ENCODE peak calls at places on chromosomes 3 and 15, in five cellular contexts. One of them, this sample, is unnamed.

GRCh38 chr3:16290007-16290826 is 25.2 kb downstream of the OXNAD1 start:
- DNase-seq in CD8-positive, alpha-beta T cell: peak; percentile 62
- DNase-seq in amniotic stem cell: peak; percentile 23
- DNase-seq in CD4-positive, alpha-beta memory T cell: peak; percentile 64
- DNase-seq in CD8-positive, alpha-beta memory T cell: peak; percentile 66
- DNase-seq in this sample: no peak

GRCh38 chr3:13479332-13479581 is 849 bp upstream of the HDAC11 start:
- DNase-seq in amniotic stem cell: no peak
- DNase-seq in CD8-positive, alpha-beta memory T cell: no peak
- DNase-seq in CD8-positive, alpha-beta T cell: peak; percentile 43
- DNase-seq in CD4-positive, alpha-beta memory T cell: no peak
- DNase-seq in this sample: no peak

GRCh38 chr3:50672656-50673055 is 2.1 kb upstream of the DOCK3 start:
- DNase-seq in CD4-positive, alpha-beta memory T cell: no peak
- DNase-seq in amniotic stem cell: no peak
- DNase-seq in CD8-positive, alpha-beta T cell: no peak
- DNase-seq in CD8-positive, alpha-beta memory T cell: no peak
- DNase-seq in this sample: no peak

GRCh38 chr3:165206454-165207266 is 10.5 kb upstream of the SLITRK3 start:
- DNase-seq in CD8-positive, alpha-beta memory T cell: no peak
- DNase-seq in CD4-positive, alpha-beta memory T cell: peak; percentile 7
- DNase-seq in CD8-positive, alpha-beta T cell: no peak
- DNase-seq in amniotic stem cell: peak; percentile 30
- DNase-seq in this sample: no peak

GRCh38 chr3:159926573-159926972 is 62.1 kb upstream of the IL12A start:
- DNase-seq in CD4-positive, alpha-beta memory T cell: no peak
- DNase-seq in CD8-positive, alpha-beta memory T cell: no peak
- DNase-seq in amniotic stem cell: no peak
- DNase-seq in CD8-positive, alpha-beta T cell: no peak
- DNase-seq in this sample: no peak

GRCh38 chr3:42488687-42489086 is 13.8 kb upstream of the VIPR1 start:
- DNase-seq in CD8-positive, alpha-beta memory T cell: no peak
- DNase-seq in amniotic stem cell: no peak
- DNase-seq in CD4-positive, alpha-beta memory T cell: no peak
- DNase-seq in CD8-positive, alpha-beta T cell: no peak
- DNase-seq in this sample: no peak

GRCh38 chr15:24823473-24823872 is 131.3 kb upstream of the SNRPN start:
- DNase-seq in amniotic stem cell: no peak
- DNase-seq in CD8-positive, alpha-beta T cell: no peak
- DNase-seq in CD8-positive, alpha-beta memory T cell: no peak
- DNase-seq in CD4-positive, alpha-beta memory T cell: no peak
- DNase-seq in this sample: no peak

GRCh38 chr3:83460051-83460450 is 1498.7 kb upstream of the CADM2 start:
- DNase-seq in CD4-positive, alpha-beta memory T cell: no peak
- DNase-seq in amniotic stem cell: no peak
- DNase-seq in CD8-positive, alpha-beta memory T cell: no peak
- DNase-seq in CD8-positive, alpha-beta T cell: no peak
- DNase-seq in this sample: no peak

GRCh38 chr15:33031324-33031736 is 163.2 kb downstream of the FMN1 start:
- DNase-seq in CD8-positive, alpha-beta T cell: no peak
- DNase-seq in CD8-positive, alpha-beta memory T cell: no peak
- DNase-seq in amniotic stem cell: no peak
- DNase-seq in CD4-positive, alpha-beta memory T cell: no peak
- DNase-seq in this sample: peak; percentile 44

GRCh38 chr3:70620956-70621355 is 308.5 kb upstream of the MDFIC2 start:
- DNase-seq in amniotic stem cell: no peak
- DNase-seq in CD8-positive, alpha-beta T cell: no peak
- DNase-seq in CD4-positive, alpha-beta memory T cell: no peak
- DNase-seq in CD8-positive, alpha-beta memory T cell: no peak
- DNase-seq in this sample: no peak

GRCh38 chr3:11476814-11477213 is 166.9 kb downstream of the VGLL4 start:
- DNase-seq in CD8-positive, alpha-beta memory T cell: no peak
- DNase-seq in amniotic stem cell: no peak
- DNase-seq in CD8-positive, alpha-beta T cell: no peak
- DNase-seq in CD4-positive, alpha-beta memory T cell: no peak
- DNase-seq in this sample: no peak

GRCh38 chr3:16606398-16606797 is 1.2 kb upstream of the DAZL start:
- DNase-seq in CD8-positive, alpha-beta memory T cell: no peak
- DNase-seq in amniotic stem cell: no peak
- DNase-seq in CD4-positive, alpha-beta memory T cell: no peak
- DNase-seq in CD8-positive, alpha-beta T cell: no peak
- DNase-seq in this sample: no peak

GRCh38 chr3:22012471-22012870 is 261.5 kb upstream of the ZNF385D start:
- DNase-seq in CD8-positive, alpha-beta memory T cell: no peak
- DNase-seq in amniotic stem cell: no peak
- DNase-seq in CD8-positive, alpha-beta T cell: no peak
- DNase-seq in CD4-positive, alpha-beta memory T cell: no peak
- DNase-seq in this sample: no peak

GRCh38 chr15:84023636-84024035 is 211.9 kb upstream of the GOLGA6L4 start:
- DNase-seq in amniotic stem cell: no peak
- DNase-seq in CD8-positive, alpha-beta T cell: no peak
- DNase-seq in CD4-positive, alpha-beta memory T cell: no peak
- DNase-seq in CD8-positive, alpha-beta memory T cell: no peak
- DNase-seq in this sample: peak; percentile 7

GRCh38 chr3:112979244-112979832 is 4.4 kb upstream of the CD200R1 start:
- DNase-seq in CD4-positive, alpha-beta memory T cell: peak; percentile 63
- DNase-seq in CD8-positive, alpha-beta T cell: no peak
- DNase-seq in CD8-positive, alpha-beta memory T cell: no peak
- DNase-seq in amniotic stem cell: no peak
- DNase-seq in this sample: no peak

GRCh38 chr3:149101154-149101553 is 14.8 kb upstream of the HLTF start:
- DNase-seq in CD8-positive, alpha-beta memory T cell: no peak
- DNase-seq in CD8-positive, alpha-beta T cell: no peak
- DNase-seq in CD4-positive, alpha-beta memory T cell: no peak
- DNase-seq in amniotic stem cell: no peak
- DNase-seq in this sample: no peak

GRCh38 chr15:23567921-23568320 is 2.4 kb downstream of the MKRN3 start:
- DNase-seq in CD4-positive, alpha-beta memory T cell: no peak
- DNase-seq in CD8-positive, alpha-beta memory T cell: no peak
- DNase-seq in CD8-positive, alpha-beta T cell: no peak
- DNase-seq in amniotic stem cell: no peak
- DNase-seq in this sample: no peak

GRCh38 chr15:100901702-100902435 is 17.3 kb upstream of the LRRK1 start:
- DNase-seq in CD8-positive, alpha-beta T cell: no peak
- DNase-seq in CD4-positive, alpha-beta memory T cell: no peak
- DNase-seq in CD8-positive, alpha-beta memory T cell: no peak
- DNase-seq in amniotic stem cell: no peak
- DNase-seq in this sample: no peak

GRCh38 chr3:58326267-58326932 is 6.3 kb upstream of the PXK start:
- DNase-seq in CD8-positive, alpha-beta memory T cell: no peak
- DNase-seq in CD8-positive, alpha-beta T cell: no peak
- DNase-seq in CD4-positive, alpha-beta memory T cell: no peak
- DNase-seq in amniotic stem cell: no peak
- DNase-seq in this sample: no peak

GRCh38 chr3:38579551-38580449 is 69.7 kb downstream of the SCN5A start:
- DNase-seq in amniotic stem cell: no peak
- DNase-seq in CD8-positive, alpha-beta memory T cell: no peak
- DNase-seq in CD8-positive, alpha-beta T cell: no peak
- DNase-seq in CD4-positive, alpha-beta memory T cell: no peak
- DNase-seq in this sample: no peak

GRCh38 chr3:196632033-196632751 is 7.3 kb upstream of the NRROS start:
- DNase-seq in amniotic stem cell: peak; percentile 46
- DNase-seq in CD4-positive, alpha-beta memory T cell: peak; percentile 93
- DNase-seq in CD8-positive, alpha-beta T cell: peak; percentile 90
- DNase-seq in CD8-positive, alpha-beta memory T cell: peak; percentile 92
- DNase-seq in this sample: peak; percentile 92

GRCh38 chr3:21551019-21551418 is 200.0 kb downstream of the ZNF385D start:
- DNase-seq in CD4-positive, alpha-beta memory T cell: no peak
- DNase-seq in CD8-positive, alpha-beta memory T cell: no peak
- DNase-seq in CD8-positive, alpha-beta T cell: no peak
- DNase-seq in amniotic stem cell: no peak
- DNase-seq in this sample: peak; percentile 1

GRCh38 chr15:92884813-92885461 is 15.2 kb upstream of the CHD2 start:
- DNase-seq in CD8-positive, alpha-beta T cell: no peak
- DNase-seq in CD8-positive, alpha-beta memory T cell: no peak
- DNase-seq in amniotic stem cell: no peak
- DNase-seq in CD4-positive, alpha-beta memory T cell: peak; percentile 42
- DNase-seq in this sample: no peak

GRCh38 chr3:312170-312569 is 115.6 kb downstream of the CHL1 start:
- DNase-seq in CD8-positive, alpha-beta memory T cell: no peak
- DNase-seq in CD4-positive, alpha-beta memory T cell: no peak
- DNase-seq in amniotic stem cell: no peak
- DNase-seq in CD8-positive, alpha-beta T cell: no peak
- DNase-seq in this sample: no peak

GRCh38 chr3:147939425-147940196 is 530.4 kb downstream of the ZIC1 start:
- DNase-seq in CD8-positive, alpha-beta T cell: no peak
- DNase-seq in CD8-positive, alpha-beta memory T cell: no peak
- DNase-seq in CD4-positive, alpha-beta memory T cell: no peak
- DNase-seq in amniotic stem cell: no peak
- DNase-seq in this sample: no peak

GRCh38 chr3:170356596-170357175 is 829 bp upstream of the SKIL start:
- DNase-seq in CD8-positive, alpha-beta memory T cell: peak; percentile 69
- DNase-seq in amniotic stem cell: no peak
- DNase-seq in CD4-positive, alpha-beta memory T cell: peak; percentile 46
- DNase-seq in CD8-positive, alpha-beta T cell: peak; percentile 60
- DNase-seq in this sample: peak; percentile 84

GRCh38 chr15:70152070-70152480 is 54.4 kb upstream of the TLE3 start:
- DNase-seq in CD8-positive, alpha-beta T cell: no peak
- DNase-seq in CD8-positive, alpha-beta memory T cell: no peak
- DNase-seq in amniotic stem cell: no peak
- DNase-seq in CD4-positive, alpha-beta memory T cell: no peak
- DNase-seq in this sample: no peak

GRCh38 chr3:157573281-157573680 is 70.1 kb upstream of the VEPH1 start:
- DNase-seq in CD4-positive, alpha-beta memory T cell: no peak
- DNase-seq in CD8-positive, alpha-beta T cell: no peak
- DNase-seq in CD8-positive, alpha-beta memory T cell: no peak
- DNase-seq in amniotic stem cell: peak; percentile 38
- DNase-seq in this sample: no peak

GRCh38 chr3:71252466-71252865 is 331.1 kb downstream of the FOXP1 start:
- DNase-seq in CD8-positive, alpha-beta memory T cell: no peak
- DNase-seq in amniotic stem cell: no peak
- DNase-seq in CD4-positive, alpha-beta memory T cell: no peak
- DNase-seq in CD8-positive, alpha-beta T cell: no peak
- DNase-seq in this sample: no peak

GRCh38 chr3:168876346-168877035 is 780.8 kb upstream of the GOLIM4 start:
- DNase-seq in CD8-positive, alpha-beta T cell: no peak
- DNase-seq in CD8-positive, alpha-beta memory T cell: no peak
- DNase-seq in CD4-positive, alpha-beta memory T cell: no peak
- DNase-seq in amniotic stem cell: no peak
- DNase-seq in this sample: no peak

GRCh38 chr15:36925671-36926421 is 174.5 kb downstream of the MEIS2 start:
- DNase-seq in CD8-positive, alpha-beta T cell: no peak
- DNase-seq in amniotic stem cell: no peak
- DNase-seq in CD8-positive, alpha-beta memory T cell: no peak
- DNase-seq in CD4-positive, alpha-beta memory T cell: no peak
- DNase-seq in this sample: no peak

This sample was measured in H54.